ENCODE peak calls at places on chromosomes 3 and 15, in six cellular contexts. One of them, this sample, is unnamed.

GRCh38 chr3:49244589-49245205 is 32.3 kb downstream of the C3orf62 start:
- DNase-seq in aorta: no peak
- DNase-seq in H7: no peak
- DNase-seq in ascending aorta: no peak
- DNase-seq in GM23338: no peak
- DNase-seq in NT2/D1: peak
- DNase-seq in this sample: no peak

GRCh38 chr3:52052831-52053306 is 3.5 kb downstream of the DUSP7 start:
- DNase-seq in NT2/D1: peak
- DNase-seq in H7: peak
- DNase-seq in aorta: peak
- DNase-seq in ascending aorta: peak
- DNase-seq in GM23338: peak
- DNase-seq in this sample: peak

GRCh38 chr3:122299872-122300460 is 25.1 kb upstream of the CSTA start:
- DNase-seq in NT2/D1: peak
- DNase-seq in aorta: no peak
- DNase-seq in H7: peak
- DNase-seq in ascending aorta: no peak
- DNase-seq in GM23338: peak
- DNase-seq in this sample: no peak

GRCh38 chr15:85854345-85855097 is 59.8 kb upstream of the KLHL25 start:
- DNase-seq in ascending aorta: no peak
- DNase-seq in aorta: no peak
- DNase-seq in GM23338: peak
- DNase-seq in H7: peak
- DNase-seq in NT2/D1: peak
- DNase-seq in this sample: no peak

GRCh38 chr3:179093807-179094206 is 22.2 kb upstream of the ZMAT3 start:
- DNase-seq in GM23338: peak
- DNase-seq in aorta: no peak
- DNase-seq in H7: no peak
- DNase-seq in NT2/D1: no peak
- DNase-seq in ascending aorta: no peak
- DNase-seq in this sample: no peak

GRCh38 chr3:132785292-132785691 is 63.1 kb upstream of the NPHP3 start:
- DNase-seq in GM23338: no peak
- DNase-seq in NT2/D1: no peak
- DNase-seq in ascending aorta: no peak
- DNase-seq in aorta: no peak
- DNase-seq in H7: no peak
- DNase-seq in this sample: no peak

GRCh38 chr15:78000089-78000926 is 77.2 kb downstream of the TBC1D2B start:
- DNase-seq in H7: peak
- DNase-seq in ascending aorta: no peak
- DNase-seq in NT2/D1: peak
- DNase-seq in GM23338: peak
- DNase-seq in aorta: peak
- DNase-seq in this sample: peak

GRCh38 chr3:52055537-52056351 is 627 bp downstream of the DUSP7 start:
- DNase-seq in aorta: no peak
- DNase-seq in NT2/D1: peak
- DNase-seq in H7: peak
- DNase-seq in ascending aorta: no peak
- DNase-seq in GM23338: peak
- DNase-seq in this sample: peak

GRCh38 chr3:63193647-63194046 is 84.5 kb upstream of the SYNPR start:
- DNase-seq in ascending aorta: no peak
- DNase-seq in NT2/D1: peak
- DNase-seq in H7: peak
- DNase-seq in GM23338: peak
- DNase-seq in aorta: no peak
- DNase-seq in this sample: no peak

GRCh38 chr3:12753275-12754028 is 5.6 kb downstream of the TMEM40 start:
- DNase-seq in H7: no peak
- DNase-seq in aorta: peak
- DNase-seq in NT2/D1: no peak
- DNase-seq in GM23338: no peak
- DNase-seq in ascending aorta: no peak
- DNase-seq in this sample: no peak

GRCh38 chr3:102979682-102980378 is 545.0 kb downstream of the ZPLD1 start:
- DNase-seq in GM23338: no peak
- DNase-seq in H7: no peak
- DNase-seq in aorta: peak
- DNase-seq in ascending aorta: peak
- DNase-seq in NT2/D1: no peak
- DNase-seq in this sample: peak

GRCh38 chr3:128987701-128988100 is 6.2 kb downstream of the CFAP92 start:
- DNase-seq in GM23338: no peak
- DNase-seq in NT2/D1: no peak
- DNase-seq in aorta: no peak
- DNase-seq in ascending aorta: no peak
- DNase-seq in H7: no peak
- DNase-seq in this sample: no peak

GRCh38 chr3:31157028-31157694 is 262.7 kb upstream of the GADL1 start:
- DNase-seq in GM23338: no peak
- DNase-seq in ascending aorta: no peak
- DNase-seq in NT2/D1: no peak
- DNase-seq in aorta: no peak
- DNase-seq in H7: no peak
- DNase-seq in this sample: no peak

GRCh38 chr3:159964166-159964973 is 24.3 kb upstream of the IL12A start:
- DNase-seq in ascending aorta: no peak
- DNase-seq in H7: no peak
- DNase-seq in aorta: no peak
- DNase-seq in NT2/D1: no peak
- DNase-seq in GM23338: no peak
- DNase-seq in this sample: no peak

GRCh38 chr3:64361962-64362735 is 136.9 kb upstream of the PRICKLE2 start:
- DNase-seq in H7: no peak
- DNase-seq in ascending aorta: no peak
- DNase-seq in aorta: no peak
- DNase-seq in NT2/D1: no peak
- DNase-seq in GM23338: no peak
- DNase-seq in this sample: no peak

GRCh38 chr3:49747792-49748480 is 24.2 kb upstream of the GMPPB start:
- DNase-seq in ascending aorta: no peak
- DNase-seq in GM23338: no peak
- DNase-seq in NT2/D1: no peak
- DNase-seq in H7: no peak
- DNase-seq in aorta: no peak
- DNase-seq in this sample: no peak

GRCh38 chr3:138786788-138787276 is 47.9 kb downstream of the PIK3CB start:
- DNase-seq in H7: no peak
- DNase-seq in aorta: no peak
- DNase-seq in NT2/D1: no peak
- DNase-seq in GM23338: no peak
- DNase-seq in ascending aorta: no peak
- DNase-seq in this sample: no peak

GRCh38 chr15:80679167-80679804 is 15.8 kb upstream of the ABHD17C start:
- DNase-seq in NT2/D1: no peak
- DNase-seq in aorta: no peak
- DNase-seq in H7: no peak
- DNase-seq in GM23338: no peak
- DNase-seq in ascending aorta: no peak
- DNase-seq in this sample: no peak

GRCh38 chr3:133464573-133464972 is 64.7 kb downstream of the BFSP2 start:
- DNase-seq in ascending aorta: no peak
- DNase-seq in NT2/D1: no peak
- DNase-seq in aorta: no peak
- DNase-seq in GM23338: no peak
- DNase-seq in H7: no peak
- DNase-seq in this sample: no peak

GRCh38 chr15:60758961-60759729 is 280.2 kb upstream of the ICE2 start:
- DNase-seq in H7: no peak
- DNase-seq in aorta: no peak
- DNase-seq in NT2/D1: no peak
- DNase-seq in GM23338: no peak
- DNase-seq in ascending aorta: no peak
- DNase-seq in this sample: no peak

GRCh38 chr3:40382617-40382979 is 4.4 kb upstream of the ENTPD3 start:
- DNase-seq in aorta: no peak
- DNase-seq in ascending aorta: no peak
- DNase-seq in GM23338: no peak
- DNase-seq in H7: no peak
- DNase-seq in NT2/D1: no peak
- DNase-seq in this sample: no peak

DNA sequence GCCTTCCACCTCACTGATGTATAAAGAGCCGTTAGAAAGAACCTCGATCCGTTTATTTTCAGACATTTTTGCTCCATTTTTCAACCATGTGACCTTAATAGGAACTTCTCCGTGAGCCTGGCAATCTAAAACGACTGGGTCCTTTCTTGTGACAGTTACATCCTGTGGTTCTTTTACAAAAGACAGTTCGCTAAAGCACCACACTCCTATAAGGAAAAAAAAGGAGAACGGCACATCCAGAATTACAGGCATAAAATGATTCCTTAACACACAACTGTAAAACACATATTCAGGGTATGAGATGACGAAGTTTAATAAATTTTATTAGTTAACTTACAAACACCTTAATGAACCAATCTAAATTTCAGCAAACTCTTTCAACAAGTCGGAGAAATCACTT is 2.5 kb downstream of the PRTG start:
- DNase-seq in aorta: no peak
- DNase-seq in ascending aorta: no peak
- DNase-seq in GM23338: no peak
- DNase-seq in NT2/D1: no peak
- DNase-seq in H7: no peak
- DNase-seq in this sample: no peak
- H3K4me3 ChIP-seq in aorta: no peak
- H3K4me3 ChIP-seq in ascending aorta: no peak
- H3K4me3 ChIP-seq in GM23338: no peak
- H3K4me3 ChIP-seq in NT2/D1: peak
- H3K4me3 ChIP-seq in H7: no peak
- H3K4me3 ChIP-seq in this sample: no peak

GRCh38 chr15:41503669-41504010 is 10.0 kb downstream of the ITPKA start:
- DNase-seq in NT2/D1: no peak
- DNase-seq in H7: no peak
- DNase-seq in aorta: no peak
- DNase-seq in GM23338: no peak
- DNase-seq in ascending aorta: no peak
- DNase-seq in this sample: no peak

GRCh38 chr15:41501961-41502786 is 8.5 kb downstream of the ITPKA start:
- DNase-seq in ascending aorta: no peak
- DNase-seq in aorta: no peak
- DNase-seq in GM23338: peak
- DNase-seq in H7: peak
- DNase-seq in NT2/D1: no peak
- DNase-seq in this sample: no peak

GRCh38 chr15:41501191-41501917 is 7.7 kb downstream of the ITPKA start:
- DNase-seq in NT2/D1: no peak
- DNase-seq in ascending aorta: no peak
- DNase-seq in H7: peak
- DNase-seq in aorta: no peak
- DNase-seq in GM23338: peak
- DNase-seq in this sample: no peak

GRCh38 chr15:41504751-41505492 is 8.7 kb downstream of the LTK start:
- DNase-seq in GM23338: no peak
- DNase-seq in ascending aorta: no peak
- DNase-seq in NT2/D1: no peak
- DNase-seq in aorta: no peak
- DNase-seq in H7: no peak
- DNase-seq in this sample: no peak

GRCh38 chr15:41502787-41503668 is 9.4 kb downstream of the ITPKA start:
- DNase-seq in GM23338: peak
- DNase-seq in H7: peak
- DNase-seq in ascending aorta: no peak
- DNase-seq in aorta: no peak
- DNase-seq in NT2/D1: no peak
- DNase-seq in this sample: no peak
- H3K4me3 ChIP-seq in GM23338: peak
- H3K4me3 ChIP-seq in H7: peak
- H3K4me3 ChIP-seq in ascending aorta: peak
- H3K4me3 ChIP-seq in aorta: no peak
- H3K4me3 ChIP-seq in NT2/D1: no peak
- H3K4me3 ChIP-seq in this sample: peak

DNA sequence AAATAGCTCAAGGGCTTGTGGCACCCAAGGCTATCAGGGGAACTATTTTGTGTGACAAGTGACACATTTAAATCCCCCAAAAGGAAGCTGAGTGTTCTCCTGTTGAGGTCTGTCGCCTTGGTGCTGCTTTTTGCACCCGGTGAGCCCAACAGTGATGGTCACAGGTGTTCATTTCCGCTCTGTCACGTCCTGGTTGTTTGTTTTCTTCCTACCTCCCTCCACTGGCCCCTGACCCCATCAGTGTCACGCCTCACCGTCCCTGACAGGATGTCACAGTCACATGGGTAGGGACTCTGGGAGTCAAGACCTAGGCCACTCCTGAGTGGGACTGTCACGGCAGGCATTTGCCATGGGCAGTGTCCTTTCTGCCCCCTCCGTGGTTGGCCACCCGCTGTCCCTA is 11.2 kb downstream of the SLCO3A1 start:
- DNase-seq in H7: no peak
- DNase-seq in GM23338: no peak
- DNase-seq in aorta: no peak
- DNase-seq in ascending aorta: no peak
- DNase-seq in NT2/D1: no peak
- DNase-seq in this sample: no peak
- H3K4me3 ChIP-seq in H7: no peak
- H3K4me3 ChIP-seq in GM23338: no peak
- H3K4me3 ChIP-seq in aorta: no peak
- H3K4me3 ChIP-seq in ascending aorta: no peak
- H3K4me3 ChIP-seq in NT2/D1: no peak
- H3K4me3 ChIP-seq in this sample: no peak

DNA sequence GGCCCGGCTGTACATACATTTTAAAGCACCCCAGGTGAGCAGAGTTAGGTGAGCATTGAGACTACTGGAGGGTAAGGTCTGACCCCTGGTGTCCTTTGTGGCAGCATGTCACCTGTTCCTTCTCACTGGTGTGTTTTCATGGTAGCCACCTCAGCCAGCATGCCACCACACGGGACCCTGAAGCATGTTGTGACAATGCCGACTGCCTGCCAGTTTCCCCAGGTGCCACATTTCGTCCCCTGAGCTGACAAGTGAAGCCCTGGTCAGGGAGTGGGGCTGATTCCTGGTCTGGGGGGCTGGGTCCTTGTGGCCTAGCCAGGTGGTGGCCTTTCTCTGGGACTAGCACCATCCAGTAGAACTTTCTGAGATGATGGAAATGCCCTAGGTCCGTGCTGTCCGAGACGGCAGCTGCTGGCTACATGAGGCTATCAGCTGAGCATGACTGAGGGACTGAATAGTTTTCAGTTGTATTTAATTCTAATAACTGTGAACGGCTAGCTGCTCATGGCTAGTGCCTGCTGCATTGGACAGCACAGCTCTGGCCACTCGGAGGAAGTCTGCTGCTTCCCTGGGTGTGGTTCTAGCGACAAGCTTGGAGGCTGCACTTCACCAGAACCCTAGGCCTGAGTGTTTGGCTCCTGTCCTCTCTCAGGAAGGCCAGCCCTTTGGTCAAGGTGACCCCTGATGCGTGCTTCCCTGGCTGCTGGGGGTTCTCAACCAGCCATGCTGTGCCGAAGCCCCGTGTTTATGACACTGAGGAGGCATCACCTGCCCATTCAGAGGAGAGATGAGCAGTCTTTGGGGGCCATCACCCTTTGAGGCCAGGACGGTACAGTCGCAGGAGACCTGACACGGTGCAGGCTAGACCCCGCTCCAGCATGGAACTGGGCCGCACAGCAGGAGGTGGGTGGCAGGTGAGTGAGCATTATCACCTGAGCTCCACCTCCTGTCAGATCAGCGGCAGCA is 3.9 kb downstream of the C3orf22 start:
- DNase-seq in NT2/D1: no peak
- DNase-seq in aorta: peak
- DNase-seq in ascending aorta: no peak
- DNase-seq in GM23338: no peak
- DNase-seq in H7: peak
- DNase-seq in this sample: no peak
- H3K4me3 ChIP-seq in NT2/D1: no peak
- H3K4me3 ChIP-seq in aorta: no peak
- H3K4me3 ChIP-seq in ascending aorta: no peak
- H3K4me3 ChIP-seq in GM23338: no peak
- H3K4me3 ChIP-seq in H7: no peak
- H3K4me3 ChIP-seq in this sample: no peak

This sample was measured in psoas muscle.